ENCODE peak calls at places on chromosomes 11 and 22, in six cellular contexts. M is left ventricle myocardium inferior; O is Ammon's horn; U is activated naive CD8-positive, alpha-beta T cell treated with anti-CD3 and anti-CD28 coated beads, Interleukin-2, amount 50 U/mL, for 24 hours; H is left cardiac atrium; G is prostate gland. J is an unnamed sample.

GRCh38 chr11:26599421-26599820 is 27.4 kb upstream of the MUC15 start:
- DNase-seq in M (no peak), O (no peak), U (no peak), H (no peak), G (no peak), J (no peak)

GRCh38 chr11:35267504-35267903 is 128.5 kb downstream of the CD44 start:
- DNase-seq in M (no peak), O (no peak), U (no peak), H (no peak), G (no peak), J (no peak)

GRCh38 chr22:48052621-48052890 is 1290.1 kb downstream of the TBC1D22A start:
- DNase-seq in M (no peak), O (no peak), U (no peak), H (no peak), G (no peak), J (no peak)

GRCh38 chr11:34050967-34051348 is 573 bp upstream of the CAPRIN1 start:
- DNase-seq in M (no peak), O (no peak), U (no peak), H (no peak), G (no peak), J (no peak)

GRCh38 chr11:114075891-114076441 is 16.5 kb downstream of the ZBTB16 start:
- DNase-seq in M (no peak), O (peak), U (peak), H (peak), G (no peak), J (peak)

GRCh38 chr22:43841742-43842141 is 20.6 kb downstream of the SULT4A1 start:
- DNase-seq in M (no peak), O (no peak), U (no peak), H (no peak), G (no peak), J (no peak)

GRCh38 chr11:20342347-20343279 is 20.9 kb upstream of the HTATIP2 start:
- DNase-seq in M (no peak), O (no peak), U (no peak), H (no peak), G (no peak), J (no peak)

GRCh38 chr22:31561238-31561887 is 65.0 kb downstream of the SFI1 start:
- DNase-seq in M (peak), O (peak), U (peak), H (peak), G (peak), J (peak)

GRCh38 chr11:29119691-29120328 is 897.0 kb downstream of the KCNA4 start:
- DNase-seq in M (no peak), O (no peak), U (no peak), H (no peak), G (no peak), J (no peak)

GRCh38 chr11:121426476-121427454 is 25.3 kb upstream of the SORL1 start:
- DNase-seq in M (peak), O (no peak), U (peak), H (peak), G (no peak), J (no peak)

GRCh38 chr22:31537019-31537535 is 40.7 kb downstream of the SFI1 start:
- DNase-seq in M (no peak), O (no peak), U (peak), H (no peak), G (no peak), J (no peak)

GRCh38 chr11:19378814-19379213 is 138.1 kb upstream of the E2F8 start:
- DNase-seq in M (no peak), O (no peak), U (no peak), H (no peak), G (no peak), J (no peak)

GRCh38 chr22:25745341-25746011 is 3.5 kb downstream of the MYO18B start:
- DNase-seq in M (no peak), O (no peak), U (no peak), H (no peak), G (no peak), J (no peak)

GRCh38 chr11:11440149-11440548 is 87.1 kb upstream of the CSNK2A3 start:
- DNase-seq in M (no peak), O (no peak), U (no peak), H (no peak), G (no peak), J (no peak)

GRCh38 chr11:105244157-105244820 is 104.7 kb upstream of the CARD18 start:
- DNase-seq in M (no peak), O (no peak), U (no peak), H (no peak), G (no peak), J (no peak)

GRCh38 chr11:75981546-75981945 is 166.5 kb downstream of the UVRAG start:
- DNase-seq in M (no peak), O (no peak), U (no peak), H (no peak), G (no peak), J (no peak)

GRCh38 chr11:108944486-108945178 is 279.8 kb downstream of the DDX10 start:
- DNase-seq in M (no peak), O (no peak), U (no peak), H (no peak), G (no peak), J (no peak)

GRCh38 chr11:65419460-65419772 is 3.2 kb upstream of the NEAT1 start:
- DNase-seq in M (peak), O (no peak), U (peak), H (peak), G (no peak), J (no peak)

GRCh38 chr11:73281201-73281741 is 9.1 kb downstream of the P2RY6 start:
- DNase-seq in M (no peak), O (no peak), U (no peak), H (peak), G (no peak), J (no peak)

GRCh38 chr11:58659404-58659803 is 36.9 kb downstream of the CNTF start:
- DNase-seq in M (no peak), O (no peak), U (no peak), H (no peak), G (no peak), J (no peak)

GRCh38 chr11:65298131-65298535 is 16.5 kb upstream of the CDC42EP2 start:
- DNase-seq in M (peak), O (peak), U (no peak), H (peak), G (no peak), J (no peak)

GRCh38 chr22:46432164-46433068 is 96.9 kb downstream of the TRMU start:
- DNase-seq in M (no peak), O (no peak), U (peak), H (no peak), G (no peak), J (no peak)

GRCh38 chr22:35661377-35661937 is 13.2 kb downstream of the APOL6 start:
- DNase-seq in M (no peak), O (no peak), U (no peak), H (no peak), G (no peak), J (no peak)

GRCh38 chr11:57378166-57378565 is 2.8 kb downstream of the PRG3 start:
- DNase-seq in M (no peak), O (no peak), U (no peak), H (no peak), G (no peak), J (no peak)

GRCh38 chr22:31532060-31532459 is 35.7 kb downstream of the SFI1 start:
- DNase-seq in M (no peak), O (no peak), U (no peak), H (no peak), G (no peak), J (no peak)

GRCh38 chr11:126101241-126101929 is 38.7 kb upstream of the CDON start:
- DNase-seq in M (no peak), O (no peak), U (no peak), H (no peak), G (no peak), J (no peak)

GRCh38 chr11:19493446-19493845 is 219.2 kb upstream of the NAV2 start:
- DNase-seq in M (no peak), O (no peak), U (no peak), H (no peak), G (no peak), J (no peak)

GRCh38 chr11:130815074-130815802 is 101.0 kb downstream of the SNX19 start:
- DNase-seq in M (no peak), O (no peak), U (no peak), H (no peak), G (no peak), J (no peak)

GRCh38 chr11:73139476-73140198 is 2.5 kb downstream of the FCHSD2 start:
- DNase-seq in M (no peak), O (no peak), U (no peak), H (no peak), G (no peak), J (no peak)

GRCh38 chr11:94706211-94706610 is 61.9 kb upstream of the AMOTL1 start:
- DNase-seq in M (peak), O (no peak), U (no peak), H (no peak), G (peak), J (no peak)

GRCh38 chr11:57663975-57664374 is 3.9 kb upstream of the ZDHHC5 start:
- DNase-seq in M (no peak), O (no peak), U (no peak), H (no peak), G (no peak), J (no peak)

GRCh38 chr11:15819679-15820286 is 536.6 kb downstream of the SOX6 start:
- DNase-seq in M (peak), O (peak), U (peak), H (peak), G (peak), J (peak)

GRCh38 chr11:123301696-123302400 is 106.8 kb upstream of the CLMP start:
- DNase-seq in M (peak), O (peak), U (peak), H (peak), G (peak), J (peak)